ENCODE peak calls at places on chromosomes 11 and 22, in ten cellular contexts. E is small intestine; I is PC-3; O is CD4-positive, CD25-positive, alpha-beta regulatory T cell; W is mesenchymal stem cell; Y is psoas muscle; V is astrocyte of the spinal cord; J is cardiac muscle cell; S is sigmoid colon; Q is AG04450. G is an unnamed sample.

GRCh38 chr11:114477946-114478537 is 38.8 kb downstream of the REXO2 start:
- DNase-seq in E (no peak), I (no peak), O (no peak), W (peak), Y (no peak), V (no peak), J (no peak), S (no peak), Q (no peak), G (no peak)

GRCh38 chr22:19554834-19555404 is 30.7 kb upstream of the CLDN5 start:
- DNase-seq in E (no peak), I (peak), O (no peak), W (peak), Y (no peak), V (peak), J (peak), S (peak), Q (no peak), G (no peak)

GRCh38 chr11:126311464-126312291 is 7.8 kb downstream of the DCPS start:
- DNase-seq in E (no peak), I (no peak), O (no peak), W (no peak), Y (no peak), V (no peak), J (no peak), S (peak), Q (no peak), G (no peak)

GRCh38 chr22:24460418-24461089 is 33.2 kb downstream of the ADORA2A start:
- DNase-seq in E (peak), I (no peak), O (no peak), W (peak), Y (no peak), V (peak), J (no peak), S (no peak), Q (no peak), G (no peak)

GRCh38 chr11:113470233-113470632 is 5.0 kb downstream of the DRD2 start:
- DNase-seq in E (no peak), I (no peak), O (no peak), W (no peak), Y (no peak), V (no peak), J (no peak), S (no peak), Q (no peak), G (no peak)

GRCh38 chr22:27546157-27546556 is 255.4 kb downstream of the MN1 start:
- DNase-seq in E (no peak), I (no peak), O (no peak), W (no peak), Y (no peak), V (no peak), J (no peak), S (no peak), Q (no peak), G (peak)

GRCh38 chr11:132685174-132685611 is 847.1 kb downstream of the OPCML start:
- DNase-seq in E (peak), I (no peak), O (no peak), W (peak), Y (no peak), V (peak), J (no peak), S (no peak), Q (no peak), G (peak)

GRCh38 chr11:8267280-8267679 is 3.6 kb upstream of the LMO1 start:
- DNase-seq in E (no peak), I (no peak), O (no peak), W (no peak), Y (no peak), V (no peak), J (no peak), S (peak), Q (no peak), G (no peak)

GRCh38 chr22:46737976-46738641 is at the start of gene CERK:
- DNase-seq in E (peak), I (peak), O (peak), W (peak), Y (peak), V (peak), J (peak), S (peak), Q (no peak), G (peak)

GRCh38 chr11:73257342-73258103 is 14.6 kb upstream of the P2RY6 start:
- DNase-seq in E (no peak), I (peak), O (no peak), W (peak), Y (no peak), V (peak), J (peak), S (peak), Q (peak), G (no peak)

GRCh38 chr22:44647141-44647540 is 54.9 kb upstream of the PRR5 start:
- DNase-seq in E (no peak), I (no peak), O (no peak), W (no peak), Y (no peak), V (no peak), J (no peak), S (no peak), Q (no peak), G (no peak)

GRCh38 chr22:17258015-17258827 is 39.0 kb upstream of the ADA2 start:
- DNase-seq in E (peak), I (peak), O (peak), W (peak), Y (peak), V (peak), J (peak), S (peak), Q (no peak), G (peak)
- H3K4me3 ChIP-seq in E (no peak), I (no peak), O (peak), W (no peak), Y (peak), V (no peak), J (no peak), S (no peak), Q (no peak), G (no peak)

GRCh38 chr11:14547440-14547839 is 27.3 kb upstream of the PSMA1 start:
- DNase-seq in E (no peak), I (no peak), O (no peak), W (no peak), Y (no peak), V (no peak), J (no peak), S (no peak), Q (no peak), G (no peak)
- H3K4me3 ChIP-seq in E (no peak), I (no peak), O (no peak), W (no peak), Y (no peak), V (no peak), J (no peak), S (no peak), Q (no peak), G (no peak)

DNA sequence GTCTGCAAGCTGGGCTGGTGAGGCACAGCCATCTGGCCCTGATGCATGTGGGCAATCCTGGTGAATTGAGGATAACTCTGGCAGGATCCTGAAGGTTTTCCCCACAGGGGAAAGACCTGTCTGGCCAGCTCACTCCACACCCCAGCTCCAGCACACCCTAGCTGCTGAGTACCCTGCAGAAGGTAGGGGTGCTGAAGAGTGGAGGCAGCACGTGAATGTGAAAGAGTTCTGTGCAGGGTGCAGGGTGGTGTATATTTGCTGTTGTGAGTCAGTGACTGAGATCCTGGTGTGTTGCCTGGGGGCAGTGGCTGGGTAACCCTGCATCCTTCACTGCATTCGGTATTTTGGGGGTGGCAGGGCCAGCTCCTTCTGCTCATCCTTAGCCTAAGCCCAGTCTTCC is 22.4 kb downstream of the DGAT2 start:
- DNase-seq in E (no peak), I (peak), O (no peak), W (no peak), Y (peak), V (no peak), J (no peak), S (no peak), Q (no peak), G (no peak)
- H3K4me3 ChIP-seq in E (no peak), I (no peak), O (no peak), W (no peak), Y (no peak), V (no peak), J (no peak), S (no peak), Q (no peak), G (no peak)

DNA sequence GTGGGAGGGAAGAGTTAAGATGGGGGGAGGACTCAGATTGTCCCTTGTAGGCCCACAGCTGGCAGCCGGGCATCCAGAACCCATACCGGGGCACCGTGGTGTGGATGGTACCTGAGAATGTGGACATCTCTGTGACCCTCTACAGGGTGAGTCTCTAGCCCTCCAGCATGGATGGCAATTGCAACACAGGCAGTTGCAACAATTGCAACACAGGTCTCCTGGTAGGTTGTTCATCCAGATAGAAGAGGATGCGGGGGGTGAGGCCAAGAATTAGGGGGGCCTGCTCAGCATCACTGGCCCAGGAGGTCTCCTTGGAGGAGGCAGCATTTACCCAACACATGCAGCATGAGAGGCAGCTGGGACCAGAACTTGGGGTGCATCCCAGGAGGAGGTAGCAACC is 3.4 kb downstream of the EHBP1L1 start:
- DNase-seq in E (no peak), I (no peak), O (no peak), W (no peak), Y (no peak), V (no peak), J (no peak), S (no peak), Q (no peak), G (no peak)
- H3K4me3 ChIP-seq in E (no peak), I (no peak), O (no peak), W (no peak), Y (no peak), V (no peak), J (no peak), S (no peak), Q (no peak), G (no peak)

GRCh38 chr22:21643533-21644357 is 1.6 kb downstream of the SDF2L1 start:
- DNase-seq in E (no peak), I (no peak), O (no peak), W (no peak), Y (no peak), V (no peak), J (no peak), S (no peak), Q (no peak), G (no peak)
- H3K4me3 ChIP-seq in E (no peak), I (peak), O (no peak), W (no peak), Y (peak), V (no peak), J (no peak), S (no peak), Q (peak), G (peak)

DNA sequence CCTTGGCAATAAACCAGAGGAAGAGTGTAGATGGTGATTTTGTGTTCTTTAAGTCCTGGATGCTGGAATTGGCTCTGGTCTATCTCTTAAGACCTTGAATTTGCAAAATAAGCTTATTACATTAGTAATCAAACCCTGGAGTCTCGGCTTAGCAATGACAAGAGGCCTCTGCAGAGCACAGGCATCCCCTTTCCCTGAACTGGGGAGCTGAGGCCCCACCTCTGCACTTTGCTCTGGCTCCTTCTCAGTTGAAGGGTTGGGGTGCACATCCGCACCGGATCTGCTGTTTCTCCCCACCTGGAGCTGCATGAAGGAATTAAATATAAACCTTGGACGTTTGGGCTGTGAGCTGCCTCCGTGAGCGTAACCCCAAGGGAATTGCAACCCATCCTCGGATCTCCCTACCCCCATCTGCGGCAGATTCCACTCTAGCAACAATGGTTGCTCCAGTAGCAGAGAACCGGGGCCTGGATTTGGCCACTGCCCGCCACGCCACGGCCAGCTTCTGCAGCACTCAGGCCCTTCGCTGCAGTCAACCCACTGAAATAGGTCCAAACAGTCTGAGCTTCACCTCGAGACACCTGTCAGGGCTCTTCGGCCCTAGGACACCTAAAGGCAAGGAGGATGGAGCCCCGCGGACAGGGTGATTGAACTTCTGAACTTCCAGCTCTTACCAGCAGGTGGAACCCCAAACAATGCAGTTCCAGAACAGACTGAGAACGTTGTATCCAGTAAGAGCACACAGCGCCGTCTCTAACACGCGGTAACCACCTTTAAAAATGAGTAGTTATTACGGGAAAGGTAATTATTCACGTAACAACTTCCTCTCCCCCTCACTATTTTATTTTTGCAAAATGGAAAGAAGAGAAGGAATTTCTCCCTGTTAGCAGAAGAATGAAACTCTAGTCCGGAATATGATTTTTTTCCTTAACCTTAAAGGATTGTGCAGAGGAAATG is 54.8 kb upstream of the CAPRIN1 start:
- DNase-seq in E (peak), I (peak), O (peak), W (peak), Y (peak), V (peak), J (peak), S (peak), Q (peak), G (peak)
- H3K4me3 ChIP-seq in E (no peak), I (peak), O (peak), W (no peak), Y (no peak), V (no peak), J (no peak), S (no peak), Q (no peak), G (no peak)

GRCh38 chr11:76321820-76322524 is 59.0 kb downstream of the THAP12 start:
- DNase-seq in E (peak), I (no peak), O (no peak), W (no peak), Y (no peak), V (no peak), J (no peak), S (no peak), Q (no peak), G (no peak)
- H3K4me3 ChIP-seq in E (no peak), I (no peak), O (no peak), W (no peak), Y (peak), V (no peak), J (peak), S (no peak), Q (no peak), G (no peak)

GRCh38 chr11:46238967-46239800 is 38.3 kb upstream of the CREB3L1 start:
- DNase-seq in E (peak), I (peak), O (peak), W (peak), Y (peak), V (peak), J (peak), S (peak), Q (peak), G (peak)
- H3K4me3 ChIP-seq in E (no peak), I (peak), O (peak), W (peak), Y (peak), V (peak), J (peak), S (peak), Q (peak), G (peak)